ENCODE peak calls at places on chromosomes 3 and 15, in seven cellular contexts. One of them, this sample, is unnamed.

GRCh38 chr15:29143293-29143692 is 126.3 kb downstream of the NSMCE3 start:
- DNase-seq in effector CD8-positive, alpha-beta T cell: no peak
- DNase-seq in A549: no peak
- DNase-seq in iris pigment epithelial cell: no peak
- DNase-seq in naive thymus-derived CD8-positive, alpha-beta T cell: no peak
- DNase-seq in T-helper 1 cell: no peak
- DNase-seq in heart right ventricle: no peak
- DNase-seq in this sample: no peak

GRCh38 chr3:188111002-188111584 is 42.9 kb upstream of the LPP start:
- DNase-seq in effector CD8-positive, alpha-beta T cell: no peak
- DNase-seq in A549: no peak
- DNase-seq in iris pigment epithelial cell: peak; percentile 12
- DNase-seq in naive thymus-derived CD8-positive, alpha-beta T cell: no peak
- DNase-seq in T-helper 1 cell: no peak
- DNase-seq in heart right ventricle: peak; percentile 18
- DNase-seq in this sample: no peak

GRCh38 chr15:96125681-96126080 is 204.8 kb upstream of the NR2F2 start:
- DNase-seq in effector CD8-positive, alpha-beta T cell: no peak
- DNase-seq in A549: no peak
- DNase-seq in iris pigment epithelial cell: peak; percentile 67
- DNase-seq in naive thymus-derived CD8-positive, alpha-beta T cell: no peak
- DNase-seq in T-helper 1 cell: no peak
- DNase-seq in heart right ventricle: no peak
- DNase-seq in this sample: no peak

GRCh38 chr15:33801954-33802353 is 166.3 kb upstream of the CHRM5 start:
- DNase-seq in effector CD8-positive, alpha-beta T cell: no peak
- DNase-seq in A549: no peak
- DNase-seq in iris pigment epithelial cell: peak; percentile 2
- DNase-seq in naive thymus-derived CD8-positive, alpha-beta T cell: no peak
- DNase-seq in T-helper 1 cell: no peak
- DNase-seq in heart right ventricle: no peak
- DNase-seq in this sample: no peak

GRCh38 chr3:71309342-71309741 is 274.2 kb downstream of the FOXP1 start:
- DNase-seq in effector CD8-positive, alpha-beta T cell: peak; percentile 23
- DNase-seq in A549: no peak
- DNase-seq in iris pigment epithelial cell: no peak
- DNase-seq in naive thymus-derived CD8-positive, alpha-beta T cell: peak; percentile 58
- DNase-seq in T-helper 1 cell: no peak
- DNase-seq in heart right ventricle: no peak
- DNase-seq in this sample: no peak

GRCh38 chr15:39597751-39598185 is 16.9 kb downstream of the THBS1 start:
- DNase-seq in effector CD8-positive, alpha-beta T cell: no peak
- DNase-seq in A549: no peak
- DNase-seq in iris pigment epithelial cell: no peak
- DNase-seq in naive thymus-derived CD8-positive, alpha-beta T cell: no peak
- DNase-seq in T-helper 1 cell: no peak
- DNase-seq in heart right ventricle: no peak
- DNase-seq in this sample: no peak

GRCh38 chr15:84598993-84599392 is 1.8 kb upstream of the ZSCAN2 start:
- DNase-seq in effector CD8-positive, alpha-beta T cell: no peak
- DNase-seq in A549: peak; percentile 95
- DNase-seq in iris pigment epithelial cell: peak; percentile 72
- DNase-seq in naive thymus-derived CD8-positive, alpha-beta T cell: no peak
- DNase-seq in T-helper 1 cell: peak; percentile 49
- DNase-seq in heart right ventricle: peak; percentile 24
- DNase-seq in this sample: no peak

GRCh38 chr3:46386206-46386605 is 15.5 kb downstream of the CCR5 start:
- DNase-seq in effector CD8-positive, alpha-beta T cell: no peak
- DNase-seq in A549: no peak
- DNase-seq in iris pigment epithelial cell: peak; percentile 67
- DNase-seq in naive thymus-derived CD8-positive, alpha-beta T cell: no peak
- DNase-seq in T-helper 1 cell: no peak
- DNase-seq in heart right ventricle: no peak
- DNase-seq in this sample: no peak

GRCh38 chr3:72317491-72317890 is 530.8 kb downstream of the SHQ1 start:
- DNase-seq in effector CD8-positive, alpha-beta T cell: no peak
- DNase-seq in A549: no peak
- DNase-seq in iris pigment epithelial cell: no peak
- DNase-seq in naive thymus-derived CD8-positive, alpha-beta T cell: no peak
- DNase-seq in T-helper 1 cell: no peak
- DNase-seq in heart right ventricle: no peak
- DNase-seq in this sample: no peak

This sample was measured in effector CD4-positive, alpha-beta T cell.